ENCODE peak calls at places on chromosomes 11 and 22, in seven cellular contexts. N is neural crest cell, J is fibroblast of pulmonary artery, H is tibial nerve, G is heart right ventricle, P is RWPE1, C is nephron progenitor cell. K is an unnamed sample.

GRCh38 chr22:27318516-27318915 is 483.0 kb downstream of the MN1 start:
- DNase-seq in G (peak), J (peak), N (no peak), C (no peak), P (no peak), H (no peak), K (no peak)

GRCh38 chr11:6657346-6657745 is 1.7 kb upstream of the DCHS1 start:
- DNase-seq in G (no peak), N (no peak), C (no peak), J (no peak), P (no peak), H (no peak), K (no peak)

GRCh38 chr22:43993072-43993760 is 30.9 kb upstream of the PARVB start:
- DNase-seq in P (peak), H (peak), J (peak), G (peak), N (peak), C (peak), K (peak)

GRCh38 chr22:31654408-31654807 is 7.6 kb downstream of the PISD start:
- DNase-seq in J (no peak), G (no peak), H (no peak), P (no peak), C (no peak), N (no peak), K (no peak)

GRCh38 chr22:34001701-34002466 is 81.6 kb upstream of the LARGE1 start:
- DNase-seq in C (no peak), G (no peak), J (no peak), N (no peak), H (no peak), P (no peak), K (no peak)

GRCh38 chr22:31343235-31344191 is 2.6 kb downstream of the PATZ1 start:
- DNase-seq in H (peak), J (peak), C (peak), P (peak), G (peak), N (peak), K (peak)

GRCh38 chr11:128837627-128838026 is 29.5 kb downstream of the KCNJ1 start:
- DNase-seq in P (no peak), C (no peak), G (no peak), H (no peak), N (no peak), J (peak), K (no peak)

GRCh38 chr11:100863080-100863581 is 176.0 kb downstream of the ARHGAP42 start:
- DNase-seq in J (peak), N (no peak), H (peak), C (no peak), P (no peak), G (peak), K (no peak)

GRCh38 chr11:110907629-110908028 is 195.4 kb upstream of the ARHGAP20 start:
- DNase-seq in N (no peak), H (no peak), P (peak), C (no peak), G (no peak), J (peak), K (no peak)

GRCh38 chr11:79052539-79052938 is 388.3 kb downstream of the TENM4 start:
- DNase-seq in J (no peak), C (no peak), P (no peak), G (no peak), N (no peak), H (no peak), K (no peak)

GRCh38 chr11:120098503-120099054 is 39.3 kb downstream of the TRIM29 start:
- DNase-seq in C (no peak), H (no peak), J (no peak), G (no peak), N (no peak), P (no peak), K (no peak)

GRCh38 chr11:30281476-30282288 is 41.2 kb upstream of the ARL14EP start:
- DNase-seq in P (no peak), H (no peak), N (no peak), C (no peak), G (no peak), J (no peak), K (no peak)

GRCh38 chr11:117842131-117842941 is 17.8 kb upstream of the FXYD2 start:
- DNase-seq in C (no peak), G (no peak), H (peak), J (no peak), P (no peak), N (no peak), K (no peak)

GRCh38 chr22:29073618-29074275 is 912 bp downstream of the KREMEN1 start:
- DNase-seq in N (peak), J (no peak), G (peak), C (peak), P (peak), H (peak), K (no peak)

GRCh38 chr11:126647735-126648134 is 292.2 kb downstream of the ST3GAL4 start:
- DNase-seq in J (peak), C (no peak), N (no peak), H (no peak), P (peak), G (no peak), K (no peak)

GRCh38 chr11:81224396-81224795 is 1509.3 kb downstream of the FAM181B start:
- DNase-seq in G (no peak), C (no peak), N (no peak), J (no peak), H (no peak), P (no peak), K (no peak)

GRCh38 chr11:42237701-42238235 is 778.3 kb upstream of the LRRC4C start:
- DNase-seq in H (no peak), N (no peak), C (no peak), J (peak), P (peak), G (no peak), K (no peak)

GRCh38 chr11:94151903-94152677 is 23.4 kb downstream of the PANX1 start:
- DNase-seq in J (peak), H (no peak), N (no peak), C (no peak), P (peak), G (peak), K (no peak)

GRCh38 chr11:93560534-93560933 is 17.3 kb upstream of the SMCO4 start:
- DNase-seq in H (no peak), J (no peak), N (no peak), P (no peak), C (no peak), G (no peak), K (no peak)

GRCh38 chr11:128694618-128695481 is 978 bp downstream of the FLI1 start:
- DNase-seq in J (peak), H (no peak), N (no peak), P (no peak), C (peak), G (no peak), K (peak)

DNA sequence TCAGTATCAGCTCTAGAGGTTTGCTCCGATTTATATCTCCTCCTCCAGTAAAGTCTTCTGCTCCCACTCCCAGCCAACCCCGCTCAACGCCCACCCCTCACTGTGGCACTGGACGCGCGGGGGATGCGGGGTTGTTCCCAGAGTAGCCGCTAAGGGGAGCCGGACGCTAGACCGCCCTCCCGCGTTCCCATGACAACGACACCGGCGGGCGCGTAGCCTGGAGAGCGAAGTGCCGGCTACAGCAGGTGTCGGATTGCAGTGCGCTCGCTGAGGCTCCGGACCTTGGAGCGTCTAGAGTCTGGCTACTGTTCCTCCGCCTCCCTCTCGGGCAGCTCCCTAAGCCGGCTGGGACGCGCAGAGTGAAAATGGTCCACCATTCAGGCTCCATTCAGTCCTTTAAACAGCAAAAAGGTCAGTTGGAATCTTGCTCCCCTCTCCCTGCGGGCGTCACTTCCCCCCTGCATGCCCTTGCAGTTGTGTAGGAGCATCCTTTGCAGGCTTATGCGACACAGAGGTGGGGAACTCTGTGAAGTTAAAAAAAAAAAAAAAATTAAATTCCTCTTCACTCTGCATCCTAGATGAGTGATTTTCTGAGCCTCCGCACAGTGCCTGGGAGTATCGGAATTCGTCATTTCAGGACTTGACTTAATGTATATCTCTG is at the start of gene ANO3:
- DNase-seq in N (peak), P (peak), H (peak), C (peak), J (peak), G (peak), K (peak)
- TF ChIP-seq CTCF in N (peak), P (peak), H (peak), C (peak), J (peak), G (peak), K (peak)

GRCh38 chr11:67642148-67642475 is 2.5 kb upstream of the TBX10 start:
- DNase-seq in C (no peak), H (no peak), G (no peak), N (no peak), P (no peak), J (no peak), K (no peak)

GRCh38 chr11:67645521-67646457 is 4.7 kb downstream of the ACY3 start:
- DNase-seq in G (no peak), H (no peak), N (no peak), J (no peak), C (no peak), P (no peak), K (no peak)

GRCh38 chr11:67644472-67645418 is 5.2 kb upstream of the TBX10 start:
- DNase-seq in G (no peak), J (no peak), C (no peak), H (no peak), P (no peak), N (no peak), K (no peak)

GRCh38 chr11:67642490-67643120 is 3.0 kb upstream of the TBX10 start:
- DNase-seq in C (no peak), G (no peak), J (no peak), N (no peak), H (no peak), P (no peak), K (no peak)

GRCh38 chr11:67644042-67644441 is 4.5 kb upstream of the TBX10 start:
- DNase-seq in G (no peak), H (no peak), N (no peak), J (peak), P (peak), C (no peak), K (no peak)
- TF ChIP-seq CTCF in G (no peak), H (no peak), N (peak), J (peak), P (peak), C (no peak), K (peak)

DNA sequence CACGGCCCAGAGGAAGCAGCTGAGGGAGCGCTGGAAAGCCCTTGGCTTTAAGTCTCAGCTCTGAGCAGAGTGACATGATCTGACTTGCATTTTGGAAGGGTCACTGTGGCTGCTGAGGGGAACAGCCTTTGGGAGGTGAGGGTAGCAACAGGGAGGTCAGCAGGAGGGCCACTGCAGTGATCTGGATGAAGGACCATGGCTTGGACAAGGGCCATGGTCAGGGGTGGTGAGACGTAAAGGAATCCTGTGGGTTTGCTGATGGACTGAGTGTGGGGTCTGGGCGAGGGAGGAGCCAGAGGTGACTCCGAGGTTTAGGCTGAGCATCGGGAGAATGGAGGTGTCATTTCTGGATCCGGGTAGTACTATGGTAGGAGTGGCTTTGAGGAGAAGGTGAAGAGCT is 33.3 kb downstream of the SGSM3 start:
- DNase-seq in G (no peak), N (no peak), H (no peak), J (no peak), C (no peak), P (no peak), K (no peak)
- TF ChIP-seq CTCF in G (no peak), N (no peak), H (no peak), J (no peak), C (no peak), P (no peak), K (no peak)

DNA sequence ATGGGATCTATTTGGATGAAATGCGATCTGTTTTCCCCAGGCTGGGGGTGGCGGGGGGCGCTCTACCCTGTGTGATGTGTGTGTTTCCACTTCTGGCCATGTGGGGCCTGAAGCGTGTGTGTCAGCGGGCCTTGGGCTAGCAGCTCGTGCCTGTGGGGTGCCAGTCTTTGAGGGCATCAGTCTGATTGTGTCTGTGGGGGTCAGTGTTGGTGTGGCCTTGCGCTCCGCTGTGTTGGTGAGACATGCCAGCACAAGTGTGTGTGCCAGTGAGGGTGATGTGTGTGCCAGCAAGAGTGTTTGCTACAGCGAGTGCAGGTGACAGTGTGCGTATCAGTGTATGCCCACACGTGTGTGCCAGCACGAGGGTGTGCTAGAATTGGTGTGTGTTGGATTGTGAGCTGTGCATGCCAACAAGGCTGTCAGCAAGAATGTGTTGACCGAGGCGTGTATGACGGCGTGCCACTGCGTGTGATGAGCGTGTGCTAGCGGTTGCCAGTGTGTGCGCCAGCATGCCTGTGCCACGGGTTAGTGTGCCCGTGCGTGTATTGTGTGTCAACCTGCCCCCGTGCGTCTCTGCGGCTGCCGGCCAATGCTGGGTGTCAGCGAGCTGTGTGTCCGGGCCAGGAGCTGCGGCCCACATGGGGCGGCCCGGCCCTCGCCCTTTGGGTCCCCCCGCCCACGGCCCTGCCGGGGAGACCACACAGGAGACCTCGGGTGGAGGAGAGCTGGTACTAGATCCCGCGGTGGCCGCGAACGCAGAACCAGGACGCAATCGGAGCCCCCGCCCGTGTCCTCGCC is 519 bp downstream of the ARRB1 start:
- DNase-seq in N (no peak), H (no peak), G (no peak), C (peak), P (no peak), J (no peak), K (peak)
- TF ChIP-seq CTCF in N (peak), H (peak), G (no peak), C (no peak), P (no peak), J (peak), K (no peak)